ENCODE peak calls at places on chromosomes 2 and 18, in seven cellular contexts. S, K, C, Z, W, D and H are unnamed samples.

GRCh38 chr2:212922701-212923100 is 228.7 kb downstream of the IKZF2 start:
- DNase-seq in D (no peak), K (no peak), C (no peak), W (no peak), S (no peak), Z (no peak), H (no peak)

GRCh38 chr2:16037808-16038457 is 97.6 kb downstream of the MYCN start:
- DNase-seq in Z (no peak), W (no peak), K (no peak), S (no peak), C (no peak), D (no peak), H (no peak)

GRCh38 chr2:70565039-70565731 is 11.6 kb upstream of the TGFA start:
- DNase-seq in Z (peak), W (no peak), K (no peak), S (no peak), D (no peak), C (no peak), H (no peak)

GRCh38 chr2:121075641-121076500 is 209.1 kb downstream of the TFCP2L1 start:
- DNase-seq in W (no peak), D (peak), S (no peak), C (no peak), K (peak), Z (no peak), H (no peak)

GRCh38 chr2:12164689-12165088 is 418.3 kb downstream of the LPIN1 start:
- DNase-seq in W (no peak), K (no peak), S (no peak), Z (no peak), D (no peak), C (no peak), H (no peak)

GRCh38 chr2:197675246-197675645 is at the start of gene RFTN2:
- DNase-seq in C (no peak), D (no peak), W (no peak), K (no peak), S (no peak), Z (no peak), H (no peak)

GRCh38 chr2:120850551-120850950 is 114.9 kb downstream of the GLI2 start:
- DNase-seq in D (no peak), W (no peak), Z (no peak), S (no peak), K (no peak), C (no peak), H (no peak)

GRCh38 chr2:140128909-140129308 is 1348.7 kb upstream of the NXPH2 start:
- DNase-seq in C (no peak), K (no peak), D (no peak), S (no peak), Z (no peak), W (no peak), H (no peak)

GRCh38 chr2:40204268-40204667 is 247.6 kb downstream of the SLC8A1 start:
- DNase-seq in W (no peak), D (no peak), Z (no peak), S (no peak), K (no peak), C (no peak), H (no peak)

GRCh38 chr2:146079216-146079615 is 1559.3 kb upstream of the ZEB2 start:
- DNase-seq in W (no peak), K (no peak), Z (no peak), S (no peak), D (no peak), C (no peak), H (no peak)

GRCh38 chr2:44392338-44392943 is 30.7 kb downstream of the CAMKMT start:
- DNase-seq in D (peak), W (no peak), C (no peak), Z (peak), S (peak), K (peak), H (no peak)

GRCh38 chr2:42086500-42086953 is 38.7 kb downstream of the PKDCC start:
- DNase-seq in S (peak), C (no peak), K (peak), D (peak), Z (peak), W (no peak), H (peak)

GRCh38 chr18:48609820-48610815 is 71.3 kb downstream of the CTIF start:
- DNase-seq in K (no peak), Z (no peak), S (no peak), D (no peak), C (no peak), W (no peak), H (no peak)

GRCh38 chr2:179263015-179263414 is 1.6 kb downstream of the SESTD1 start:
- DNase-seq in C (no peak), K (no peak), D (no peak), W (no peak), S (no peak), Z (peak), H (no peak)

GRCh38 chr2:33015421-33016142 is 68.8 kb downstream of the LTBP1 start:
- DNase-seq in Z (peak), S (no peak), C (no peak), W (no peak), K (no peak), D (no peak), H (no peak)

GRCh38 chr2:118131771-118132170 is 43.5 kb downstream of the INSIG2 start:
- DNase-seq in C (no peak), D (no peak), K (no peak), S (no peak), Z (no peak), W (no peak), H (no peak)

GRCh38 chr18:74228312-74228711 is 63.5 kb downstream of the CYB5A start:
- DNase-seq in K (no peak), W (no peak), S (no peak), C (no peak), D (no peak), Z (no peak), H (no peak)

GRCh38 chr2:189580662-189581353 is at the start of gene SLC40A1:
- DNase-seq in Z (peak), S (no peak), K (peak), D (peak), C (no peak), W (no peak), H (peak)

GRCh38 chr2:240290432-240291336 is 144.8 kb upstream of the GPC1 start:
- DNase-seq in K (no peak), C (no peak), S (no peak), W (no peak), D (no peak), Z (no peak), H (no peak)

GRCh38 chr18:78123926-78124797 is 855.5 kb upstream of the SALL3 start:
- DNase-seq in Z (no peak), S (no peak), D (no peak), W (no peak), K (no peak), C (no peak), H (no peak)

GRCh38 chr18:11574545-11574944 is 34.9 kb upstream of the SLC35G4 start:
- DNase-seq in S (no peak), C (no peak), K (no peak), Z (no peak), W (no peak), D (no peak), H (no peak)

GRCh38 chr2:218125626-218126080 is at the start of gene CXCR2:
- DNase-seq in S (no peak), K (no peak), D (no peak), W (no peak), Z (no peak), C (no peak), H (peak)

GRCh38 chr2:28201711-28202180 is 190.9 kb upstream of the FOSL2 start:
- DNase-seq in D (no peak), Z (no peak), S (no peak), W (no peak), C (no peak), K (no peak), H (no peak)

GRCh38 chr2:158953926-158954763 is 14.3 kb upstream of the TANC1 start:
- DNase-seq in D (no peak), K (peak), S (no peak), W (no peak), Z (peak), C (no peak), H (no peak)

GRCh38 chr2:170361359-170361936 is 183.5 kb downstream of the MYO3B start:
- DNase-seq in C (peak), K (peak), Z (peak), W (peak), S (peak), D (peak), H (peak)

GRCh38 chr18:69897397-69898108 is 50.1 kb downstream of the CD226 start:
- DNase-seq in C (peak), S (no peak), Z (no peak), D (no peak), W (no peak), K (no peak), H (no peak)

DNA sequence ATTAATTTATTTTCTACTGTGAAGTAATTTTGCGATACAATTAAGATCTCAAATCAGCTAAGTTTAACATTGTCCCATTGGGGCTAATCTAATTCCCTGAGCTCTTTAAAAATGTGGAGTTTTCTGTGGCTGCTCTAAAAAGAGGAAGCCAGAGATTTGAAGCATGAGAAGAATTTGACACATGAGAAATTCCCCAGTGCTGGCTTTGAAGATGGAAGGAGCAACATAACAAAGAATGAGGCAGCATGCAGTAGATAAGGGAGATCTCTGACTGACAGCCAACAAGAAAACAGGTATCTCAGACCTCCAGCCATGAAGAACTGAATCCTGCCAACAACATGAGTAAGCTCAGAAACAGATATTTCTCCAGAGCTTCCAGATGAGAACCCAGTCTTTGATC is 308.4 kb downstream of the ZNF804A start:
- DNase-seq in C (no peak), S (no peak), W (no peak), D (no peak), K (no peak), Z (no peak), H (no peak)
- TF ChIP-seq JUND in C (no peak), S (no peak), W (no peak), D (no peak), K (no peak), Z (no peak), H (no peak)

GRCh38 chr2:186255823-186256222 is 230.2 kb upstream of the ZC3H15 start:
- DNase-seq in K (peak), W (peak), S (no peak), D (no peak), C (no peak), Z (no peak), H (no peak)

GRCh38 chr2:186254759-186255158 is 231.3 kb upstream of the ZC3H15 start:
- DNase-seq in Z (no peak), D (no peak), C (no peak), S (no peak), W (no peak), K (no peak), H (no peak)

GRCh38 chr2:186256540-186256939 is 229.5 kb upstream of the ZC3H15 start:
- DNase-seq in Z (peak), C (peak), W (no peak), K (peak), S (peak), D (no peak), H (peak)
- TF ChIP-seq JUND in Z (no peak), C (no peak), W (no peak), K (no peak), S (no peak), D (no peak), H (no peak)

DNA sequence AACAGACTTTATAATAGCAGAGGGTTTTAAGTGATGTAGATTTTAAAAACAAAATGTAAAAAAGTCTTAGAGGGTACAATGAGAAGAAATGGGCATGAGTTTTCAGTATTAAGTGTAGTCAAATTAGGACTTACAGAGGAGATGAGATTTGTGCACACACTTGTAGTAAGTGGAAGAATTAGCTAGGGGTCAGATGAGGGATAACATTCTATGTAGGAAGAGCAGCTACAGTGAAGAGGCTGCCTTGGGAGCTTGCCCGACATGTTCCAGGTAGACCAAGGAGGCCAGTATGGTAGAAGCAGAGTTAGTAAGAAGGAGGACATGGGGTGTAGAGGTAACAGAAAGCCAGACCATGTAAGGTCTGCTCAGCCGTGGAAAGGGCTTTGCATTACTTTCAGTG is 189.2 kb upstream of the DSEL start:
- DNase-seq in W (no peak), S (no peak), D (no peak), Z (no peak), C (no peak), K (no peak), H (no peak)
- TF ChIP-seq JUND in W (no peak), S (no peak), D (no peak), Z (no peak), C (no peak), K (no peak), H (no peak)

DNA sequence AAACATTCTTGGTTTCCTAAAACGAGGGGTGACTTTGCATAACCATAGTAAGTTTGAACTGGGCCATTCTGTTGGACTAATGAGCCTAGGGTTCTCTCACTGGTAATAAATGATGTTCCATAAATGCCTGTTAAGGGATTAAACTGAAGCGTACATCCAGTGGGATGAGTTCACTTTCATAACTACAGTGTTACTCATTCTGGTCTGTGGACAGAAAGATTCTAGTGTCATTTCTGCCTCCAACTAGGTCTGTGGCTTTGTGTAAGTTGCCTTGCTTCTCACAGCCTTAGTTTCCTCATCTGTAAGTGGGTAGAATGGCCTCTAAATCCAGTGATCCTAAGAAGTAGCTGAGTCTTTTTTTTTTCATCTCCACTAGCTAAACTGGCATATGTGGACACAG is 1860.6 kb upstream of the PIK3C3 start:
- DNase-seq in S (no peak), W (no peak), Z (no peak), K (no peak), D (no peak), C (no peak), H (no peak)
- TF ChIP-seq JUND in S (no peak), W (no peak), Z (no peak), K (no peak), D (no peak), C (no peak), H (no peak)

DNA sequence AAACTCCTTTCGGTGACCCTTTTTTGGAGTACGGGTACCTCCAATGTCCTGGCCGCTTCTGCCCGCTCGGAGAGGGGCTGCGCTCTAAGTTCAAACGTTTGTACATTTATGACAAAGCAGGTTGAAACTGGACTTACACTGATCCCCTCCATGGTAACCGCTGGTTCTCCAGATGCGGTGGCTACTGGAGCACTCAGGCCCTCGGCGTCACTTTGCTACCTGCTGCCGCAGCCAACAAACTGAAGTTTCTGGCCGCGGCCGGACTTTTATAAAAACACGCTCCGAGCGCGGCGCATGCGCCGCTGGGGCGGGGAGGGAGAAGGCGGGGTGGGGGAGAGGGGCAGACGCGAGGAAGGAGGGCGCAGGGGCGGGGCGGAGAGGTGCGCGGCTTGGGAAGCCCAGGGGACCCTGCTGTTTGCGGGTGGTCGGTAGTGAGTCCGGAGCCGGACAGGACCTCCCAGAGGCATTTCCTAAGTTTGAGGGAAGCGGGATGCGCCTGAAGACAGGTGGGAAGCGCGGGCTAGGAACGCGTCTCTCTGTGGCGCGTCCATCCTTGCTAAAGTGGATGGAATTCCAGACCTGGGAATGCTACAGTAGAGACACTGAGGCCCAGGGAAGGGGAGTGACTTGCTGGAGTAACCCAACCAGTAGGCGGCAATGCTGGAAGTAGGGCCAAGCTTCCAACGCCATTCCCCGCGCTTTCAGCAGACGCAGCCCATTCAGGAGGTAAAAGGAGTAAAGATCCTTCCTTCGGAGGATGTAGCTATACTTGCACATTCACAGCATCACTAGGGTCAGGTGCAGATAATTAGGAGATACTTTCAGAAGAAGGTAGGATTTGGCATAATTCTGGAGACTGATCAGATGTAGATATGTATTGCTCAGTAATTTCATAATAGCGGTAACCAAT is at the start of gene CXCR4:
- DNase-seq in S (peak), Z (no peak), C (no peak), K (peak), D (peak), W (peak), H (peak)
- TF ChIP-seq JUND in S (no peak), Z (no peak), C (no peak), K (no peak), D (no peak), W (no peak), H (no peak)